ENCODE peak calls at places on chromosomes 7 and 10, in seven cellular contexts. One of them, this sample, is unnamed.

GRCh38 chr7:21028186-21028989 is 241.7 kb upstream of the SP8 start:
- DNase-seq in GM20000: no peak
- DNase-seq in fibroblast of lung: peak; percentile 15
- DNase-seq in tibial artery: peak; percentile 59
- DNase-seq in CD4-positive, alpha-beta T cell: no peak
- DNase-seq in CD8-positive, alpha-beta T cell: no peak
- DNase-seq in uterus: no peak
- DNase-seq in this sample: peak; percentile 19

GRCh38 chr10:75904499-75905283 is 473.3 kb downstream of the LRMDA start:
- DNase-seq in GM20000: no peak
- DNase-seq in fibroblast of lung: no peak
- DNase-seq in tibial artery: no peak
- DNase-seq in CD4-positive, alpha-beta T cell: no peak
- DNase-seq in CD8-positive, alpha-beta T cell: no peak
- DNase-seq in uterus: no peak
- DNase-seq in this sample: peak; percentile 36

GRCh38 chr10:68184546-68184945 is 47.4 kb downstream of the ATOH7 start:
- DNase-seq in GM20000: no peak
- DNase-seq in fibroblast of lung: no peak
- DNase-seq in tibial artery: no peak
- DNase-seq in CD4-positive, alpha-beta T cell: no peak
- DNase-seq in CD8-positive, alpha-beta T cell: no peak
- DNase-seq in uterus: no peak
- DNase-seq in this sample: no peak

GRCh38 chr7:79988642-79989041 is 146.0 kb upstream of the GNAI1 start:
- DNase-seq in GM20000: no peak
- DNase-seq in fibroblast of lung: peak; percentile 86
- DNase-seq in tibial artery: no peak
- DNase-seq in CD4-positive, alpha-beta T cell: no peak
- DNase-seq in CD8-positive, alpha-beta T cell: no peak
- DNase-seq in uterus: no peak
- DNase-seq in this sample: no peak

GRCh38 chr7:44159824-44160630 is 18.9 kb upstream of the MYL7 start:
- DNase-seq in GM20000: no peak
- DNase-seq in fibroblast of lung: no peak
- DNase-seq in tibial artery: peak; percentile 37
- DNase-seq in CD4-positive, alpha-beta T cell: no peak
- DNase-seq in CD8-positive, alpha-beta T cell: no peak
- DNase-seq in uterus: no peak
- DNase-seq in this sample: no peak

GRCh38 chr10:15763001-15763400 is 43.3 kb upstream of the ITGA8 start:
- DNase-seq in GM20000: no peak
- DNase-seq in fibroblast of lung: no peak
- DNase-seq in tibial artery: no peak
- DNase-seq in CD4-positive, alpha-beta T cell: no peak
- DNase-seq in CD8-positive, alpha-beta T cell: no peak
- DNase-seq in uterus: no peak
- DNase-seq in this sample: no peak

GRCh38 chr7:39413866-39414668 is 152.1 kb upstream of the YAE1 start:
- DNase-seq in GM20000: peak; percentile 71
- DNase-seq in fibroblast of lung: peak; percentile 63
- DNase-seq in tibial artery: no peak
- DNase-seq in CD4-positive, alpha-beta T cell: no peak
- DNase-seq in CD8-positive, alpha-beta T cell: peak; percentile 24
- DNase-seq in uterus: no peak
- DNase-seq in this sample: peak; percentile 72

GRCh38 chr7:105808703-105809590 is 67.5 kb downstream of the ATXN7L1 start:
- DNase-seq in GM20000: peak; percentile 84
- DNase-seq in fibroblast of lung: peak; percentile 67
- DNase-seq in tibial artery: no peak
- DNase-seq in CD4-positive, alpha-beta T cell: peak; percentile 61
- DNase-seq in CD8-positive, alpha-beta T cell: peak; percentile 78
- DNase-seq in uterus: no peak
- DNase-seq in this sample: no peak

GRCh38 chr10:114822771-114823463 is 1.3 kb downstream of the FHIP2A start:
- DNase-seq in GM20000: no peak
- DNase-seq in fibroblast of lung: peak; percentile 55
- DNase-seq in tibial artery: no peak
- DNase-seq in CD4-positive, alpha-beta T cell: no peak
- DNase-seq in CD8-positive, alpha-beta T cell: no peak
- DNase-seq in uterus: no peak
- DNase-seq in this sample: no peak

GRCh38 chr10:59131673-59132072 is 44.8 kb upstream of the PHYHIPL start:
- DNase-seq in GM20000: no peak
- DNase-seq in fibroblast of lung: no peak
- DNase-seq in tibial artery: no peak
- DNase-seq in CD4-positive, alpha-beta T cell: no peak
- DNase-seq in CD8-positive, alpha-beta T cell: no peak
- DNase-seq in uterus: no peak
- DNase-seq in this sample: no peak

GRCh38 chr7:2008936-2009540 is 223.7 kb downstream of the MAD1L1 start:
- DNase-seq in GM20000: no peak
- DNase-seq in fibroblast of lung: no peak
- DNase-seq in tibial artery: peak; percentile 54
- DNase-seq in CD4-positive, alpha-beta T cell: no peak
- DNase-seq in CD8-positive, alpha-beta T cell: no peak
- DNase-seq in uterus: no peak
- DNase-seq in this sample: peak; percentile 15

GRCh38 chr10:52108236-52108635 is 205.8 kb upstream of the DKK1 start:
- DNase-seq in GM20000: no peak
- DNase-seq in fibroblast of lung: no peak
- DNase-seq in tibial artery: no peak
- DNase-seq in CD4-positive, alpha-beta T cell: no peak
- DNase-seq in CD8-positive, alpha-beta T cell: no peak
- DNase-seq in uterus: no peak
- DNase-seq in this sample: no peak

GRCh38 chr10:1169186-1169885 is 113.2 kb downstream of the WDR37 start:
- DNase-seq in GM20000: no peak
- DNase-seq in fibroblast of lung: no peak
- DNase-seq in tibial artery: peak; percentile 49
- DNase-seq in CD4-positive, alpha-beta T cell: no peak
- DNase-seq in CD8-positive, alpha-beta T cell: no peak
- DNase-seq in uterus: no peak
- DNase-seq in this sample: no peak

GRCh38 chr10:44578271-44578670 is 193.4 kb upstream of the CXCL12 start:
- DNase-seq in GM20000: no peak
- DNase-seq in fibroblast of lung: no peak
- DNase-seq in tibial artery: no peak
- DNase-seq in CD4-positive, alpha-beta T cell: no peak
- DNase-seq in CD8-positive, alpha-beta T cell: no peak
- DNase-seq in uterus: no peak
- DNase-seq in this sample: no peak

GRCh38 chr10:77756319-77757232 is 119.0 kb upstream of the KCNMA1 start:
- DNase-seq in GM20000: peak; percentile 47
- DNase-seq in fibroblast of lung: peak; percentile 66
- DNase-seq in tibial artery: no peak
- DNase-seq in CD4-positive, alpha-beta T cell: no peak
- DNase-seq in CD8-positive, alpha-beta T cell: no peak
- DNase-seq in uterus: no peak
- DNase-seq in this sample: peak; percentile 76

GRCh38 chr10:104309980-104310978 is 28.0 kb downstream of the ITPRIP start:
- DNase-seq in GM20000: no peak
- DNase-seq in fibroblast of lung: peak; percentile 87
- DNase-seq in tibial artery: peak; percentile 97
- DNase-seq in CD4-positive, alpha-beta T cell: no peak
- DNase-seq in CD8-positive, alpha-beta T cell: no peak
- DNase-seq in uterus: peak; percentile 63
- DNase-seq in this sample: no peak

GRCh38 chr7:149811221-149811620 is 27.0 kb upstream of the ZNF862 start:
- DNase-seq in GM20000: no peak
- DNase-seq in fibroblast of lung: no peak
- DNase-seq in tibial artery: no peak
- DNase-seq in CD4-positive, alpha-beta T cell: no peak
- DNase-seq in CD8-positive, alpha-beta T cell: no peak
- DNase-seq in uterus: no peak
- DNase-seq in this sample: no peak
- TF ChIP-seq CTCF in GM20000: no peak
- TF ChIP-seq CTCF in fibroblast of lung: no peak
- TF ChIP-seq CTCF in tibial artery: no peak
- TF ChIP-seq CTCF in CD4-positive, alpha-beta T cell: no peak
- TF ChIP-seq CTCF in CD8-positive, alpha-beta T cell: no peak
- TF ChIP-seq CTCF in uterus: no peak
- TF ChIP-seq CTCF in this sample: no peak

GRCh38 chr10:118626953-118627352 is 31.5 kb upstream of the PRLHR start:
- DNase-seq in GM20000: no peak
- DNase-seq in fibroblast of lung: no peak
- DNase-seq in tibial artery: no peak
- DNase-seq in CD4-positive, alpha-beta T cell: no peak
- DNase-seq in CD8-positive, alpha-beta T cell: no peak
- DNase-seq in uterus: no peak
- DNase-seq in this sample: no peak
- TF ChIP-seq CTCF in GM20000: peak; percentile 51
- TF ChIP-seq CTCF in fibroblast of lung: no peak
- TF ChIP-seq CTCF in tibial artery: no peak
- TF ChIP-seq CTCF in CD4-positive, alpha-beta T cell: no peak
- TF ChIP-seq CTCF in CD8-positive, alpha-beta T cell: no peak
- TF ChIP-seq CTCF in uterus: no peak
- TF ChIP-seq CTCF in this sample: peak; percentile 39

GRCh38 chr7:132558815-132559214 is 17.5 kb downstream of the PLXNA4 start:
- DNase-seq in GM20000: no peak
- DNase-seq in fibroblast of lung: no peak
- DNase-seq in tibial artery: no peak
- DNase-seq in CD4-positive, alpha-beta T cell: no peak
- DNase-seq in CD8-positive, alpha-beta T cell: no peak
- DNase-seq in uterus: no peak
- DNase-seq in this sample: no peak

GRCh38 chr7:132560105-132560504 is 16.2 kb downstream of the PLXNA4 start:
- DNase-seq in GM20000: no peak
- DNase-seq in fibroblast of lung: no peak
- DNase-seq in tibial artery: no peak
- DNase-seq in CD4-positive, alpha-beta T cell: no peak
- DNase-seq in CD8-positive, alpha-beta T cell: no peak
- DNase-seq in uterus: no peak
- DNase-seq in this sample: no peak

GRCh38 chr7:132560825-132561529 is 15.3 kb downstream of the PLXNA4 start:
- DNase-seq in GM20000: no peak
- DNase-seq in fibroblast of lung: no peak
- DNase-seq in tibial artery: no peak
- DNase-seq in CD4-positive, alpha-beta T cell: no peak
- DNase-seq in CD8-positive, alpha-beta T cell: no peak
- DNase-seq in uterus: no peak
- DNase-seq in this sample: no peak

GRCh38 chr7:132554446-132554845 is 21.8 kb downstream of the PLXNA4 start:
- DNase-seq in GM20000: no peak
- DNase-seq in fibroblast of lung: no peak
- DNase-seq in tibial artery: no peak
- DNase-seq in CD4-positive, alpha-beta T cell: no peak
- DNase-seq in CD8-positive, alpha-beta T cell: no peak
- DNase-seq in uterus: no peak
- DNase-seq in this sample: no peak

DNA sequence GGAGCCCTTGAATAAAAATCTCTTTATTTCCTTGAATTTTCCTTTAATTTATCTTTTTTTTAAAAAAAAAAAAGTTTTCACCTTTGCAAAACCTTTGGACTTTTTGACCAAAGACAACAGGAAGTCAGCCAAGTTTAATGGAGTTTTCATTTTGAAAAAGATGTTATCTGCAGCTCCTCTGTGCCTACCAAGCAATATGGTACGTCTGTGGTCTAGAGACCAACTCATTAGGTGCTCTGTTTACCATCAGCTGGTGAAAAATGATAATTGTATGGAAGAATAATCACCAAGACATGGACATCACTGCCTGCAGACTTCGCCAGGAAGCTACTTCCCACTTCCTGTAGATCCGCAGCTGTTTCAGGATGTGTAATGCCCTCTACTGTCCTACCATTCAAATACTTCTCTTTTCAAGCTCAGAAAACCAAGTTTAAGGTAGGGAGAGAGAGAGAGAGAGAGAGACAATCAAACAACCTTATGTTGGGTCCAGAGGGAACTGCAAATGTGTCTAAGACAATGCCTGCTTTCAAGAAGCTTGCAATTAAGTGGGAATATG is 18.7 kb downstream of the PLXNA4 start:
- DNase-seq in GM20000: no peak
- DNase-seq in fibroblast of lung: peak; percentile 55
- DNase-seq in tibial artery: no peak
- DNase-seq in CD4-positive, alpha-beta T cell: no peak
- DNase-seq in CD8-positive, alpha-beta T cell: no peak
- DNase-seq in uterus: no peak
- DNase-seq in this sample: no peak
- TF ChIP-seq CTCF in GM20000: no peak
- TF ChIP-seq CTCF in fibroblast of lung: no peak
- TF ChIP-seq CTCF in tibial artery: no peak
- TF ChIP-seq CTCF in CD4-positive, alpha-beta T cell: no peak
- TF ChIP-seq CTCF in CD8-positive, alpha-beta T cell: no peak
- TF ChIP-seq CTCF in uterus: no peak
- TF ChIP-seq CTCF in this sample: no peak

GRCh38 chr7:127460077-127460476 is 67.6 kb upstream of the ZNF800 start:
- DNase-seq in GM20000: no peak
- DNase-seq in fibroblast of lung: no peak
- DNase-seq in tibial artery: no peak
- DNase-seq in CD4-positive, alpha-beta T cell: no peak
- DNase-seq in CD8-positive, alpha-beta T cell: no peak
- DNase-seq in uterus: no peak
- DNase-seq in this sample: no peak
- TF ChIP-seq CTCF in GM20000: no peak
- TF ChIP-seq CTCF in fibroblast of lung: no peak
- TF ChIP-seq CTCF in tibial artery: no peak
- TF ChIP-seq CTCF in CD4-positive, alpha-beta T cell: no peak
- TF ChIP-seq CTCF in CD8-positive, alpha-beta T cell: no peak
- TF ChIP-seq CTCF in uterus: no peak
- TF ChIP-seq CTCF in this sample: no peak